ENCODE peak calls at places on chromosome 17, in nine cellular contexts. Q is MM.1S; X is uterus; K is mesendoderm; U is bronchial epithelial cell; O is neuronal stem cell; I is naive thymus-derived CD4-positive, alpha-beta T cell; W is pancreas; A is fibroblast of the aortic adventitia. D is an unnamed sample.

GRCh38 chr17:44011876-44012275 is 2.9 kb downstream of the TMEM101 start:
- DNase-seq in U (no peak), O (no peak), A (no peak), X (no peak), Q (no peak), W (no peak), K (no peak), I (no peak), D (no peak)

GRCh38 chr17:20986767-20987510 is 55.9 kb downstream of the USP22 start:
- DNase-seq in Q (no peak), X (no peak), U (no peak), W (no peak), A (no peak), I (no peak), K (no peak), O (no peak), D (no peak)

GRCh38 chr17:17379197-17379991 is 76.2 kb downstream of the NT5M start:
- DNase-seq in Q (no peak), U (no peak), K (no peak), I (no peak), W (peak), X (no peak), O (no peak), A (peak), D (no peak)

GRCh38 chr17:14318109-14318905 is 17.4 kb downstream of the HS3ST3B1 start:
- DNase-seq in O (no peak), W (no peak), U (no peak), X (no peak), K (no peak), A (no peak), I (no peak), Q (no peak), D (no peak)

GRCh38 chr17:77038860-77039555 is 101.8 kb upstream of the SEC14L1 start:
- DNase-seq in X (no peak), U (no peak), K (no peak), A (no peak), O (no peak), I (no peak), Q (no peak), W (no peak), D (no peak)

GRCh38 chr17:78360371-78361226 is 722 bp upstream of the SOCS3 start:
- DNase-seq in W (peak), X (peak), O (peak), K (peak), U (peak), I (peak), Q (peak), A (peak), D (peak)

GRCh38 chr17:71793550-71793949 is 327.3 kb upstream of the SOX9 start:
- DNase-seq in X (no peak), Q (no peak), W (no peak), O (no peak), U (no peak), K (no peak), I (no peak), A (no peak), D (no peak)

GRCh38 chr17:60923000-60923399 is 245.3 kb downstream of the BCAS3 start:
- DNase-seq in A (no peak), W (no peak), U (no peak), K (no peak), Q (no peak), X (no peak), I (no peak), O (no peak), D (no peak)

GRCh38 chr17:28347261-28347891 is 10.0 kb downstream of the POLDIP2 start:
- DNase-seq in A (peak), W (peak), U (peak), I (no peak), O (no peak), Q (no peak), X (no peak), K (peak), D (no peak)

GRCh38 chr17:43917348-43918025 is 10.2 kb upstream of the MPP2 start:
- DNase-seq in W (no peak), Q (peak), I (peak), X (peak), A (peak), O (no peak), K (peak), U (peak), D (peak)

GRCh38 chr17:68461589-68461988 is 4.3 kb upstream of the WIPI1 start:
- DNase-seq in W (no peak), I (peak), O (no peak), Q (peak), U (no peak), A (no peak), K (no peak), X (no peak), D (no peak)

GRCh38 chr17:75785770-75786538 is 1.3 kb downstream of the UNK start:
- DNase-seq in X (no peak), A (peak), K (no peak), Q (no peak), O (no peak), W (no peak), I (no peak), U (peak), D (no peak)

GRCh38 chr17:66713533-66714042 is 121.3 kb upstream of the CACNG5 start:
- DNase-seq in O (no peak), X (no peak), W (no peak), Q (no peak), A (no peak), I (no peak), K (no peak), U (no peak), D (no peak)

GRCh38 chr17:80233202-80233601 is 13.0 kb downstream of the SLC26A11 start:
- DNase-seq in X (no peak), K (no peak), Q (no peak), A (no peak), W (no peak), U (no peak), I (no peak), O (no peak), D (no peak)

GRCh38 chr17:44197980-44198720 is 1.5 kb downstream of the ATXN7L3 start:
- DNase-seq in W (no peak), A (peak), X (no peak), O (no peak), Q (peak), U (peak), I (peak), K (peak), D (no peak)

GRCh38 chr17:66310528-66311148 is 8.2 kb downstream of the PRKCA start:
- DNase-seq in Q (no peak), U (no peak), I (peak), K (peak), A (no peak), X (no peak), W (no peak), O (no peak), D (no peak)

GRCh38 chr17:37839196-37839978 is 84.8 kb upstream of the TBC1D3K start:
- DNase-seq in I (no peak), A (no peak), O (no peak), U (no peak), W (no peak), K (no peak), X (no peak), Q (no peak), D (no peak)

GRCh38 chr17:68450801-68451200 is 6.5 kb downstream of the WIPI1 start:
- DNase-seq in O (no peak), U (no peak), Q (no peak), I (no peak), W (no peak), X (no peak), A (no peak), K (no peak), D (no peak)

GRCh38 chr17:75632863-75633483 is at the start of gene SMIM5:
- DNase-seq in A (peak), W (peak), K (peak), X (peak), I (peak), Q (peak), U (peak), O (peak), D (peak)

GRCh38 chr17:14302421-14303099 is 1.7 kb downstream of the HS3ST3B1 start:
- DNase-seq in Q (peak), O (peak), W (peak), X (peak), U (peak), I (peak), K (peak), A (peak), D (peak)

GRCh38 chr17:28394717-28395116 is 11.3 kb downstream of the SLC46A1 start:
- DNase-seq in I (no peak), O (no peak), Q (no peak), K (peak), U (peak), X (no peak), A (peak), W (no peak), D (no peak)

GRCh38 chr17:40321502-40322416 is 12.8 kb downstream of the RARA start:
- DNase-seq in K (no peak), I (no peak), A (no peak), W (no peak), O (no peak), Q (peak), U (no peak), X (peak), D (peak)

GRCh38 chr17:10798332-10798749 is 5.6 kb downstream of the TMEM238L start:
- DNase-seq in I (no peak), Q (no peak), A (no peak), X (no peak), U (no peak), W (peak), O (no peak), K (no peak), D (peak)

GRCh38 chr17:41665566-41666335 is 22.9 kb upstream of the EIF1 start:
- DNase-seq in A (peak), I (peak), O (peak), Q (peak), X (peak), K (peak), U (peak), W (peak), D (peak)

GRCh38 chr17:79412110-79412509 is 198.7 kb downstream of the RBFOX3 start:
- DNase-seq in X (no peak), W (no peak), A (no peak), Q (no peak), O (no peak), I (no peak), K (no peak), U (no peak), D (no peak)

GRCh38 chr17:36608794-36609497 is 7.6 kb downstream of the MRM1 start:
- DNase-seq in I (no peak), O (no peak), W (peak), A (peak), K (peak), X (peak), Q (peak), U (peak), D (peak)

GRCh38 chr17:8187517-8188407 is 2.2 kb downstream of the BORCS6 start:
- DNase-seq in W (peak), K (peak), Q (peak), O (peak), U (peak), X (peak), A (peak), I (peak), D (peak)

GRCh38 chr17:76513306-76513692 is 12.1 kb upstream of the RHBDF2 start:
- DNase-seq in X (no peak), I (no peak), K (no peak), A (no peak), W (no peak), Q (no peak), O (no peak), U (no peak), D (no peak)

GRCh38 chr17:27807567-27808470 is 7.5 kb upstream of the NOS2 start:
- DNase-seq in K (no peak), A (no peak), X (no peak), I (peak), O (no peak), W (peak), Q (peak), U (no peak), D (peak)

GRCh38 chr17:78853926-78854394 is 13.3 kb upstream of the USP36 start:
- DNase-seq in U (no peak), X (no peak), I (no peak), Q (no peak), K (no peak), A (no peak), W (no peak), O (no peak), D (no peak)

GRCh38 chr17:34579017-34579946 is at the start of gene TMEM132E:
- DNase-seq in A (peak), W (peak), X (peak), O (peak), U (no peak), Q (no peak), I (peak), K (peak), D (peak)

GRCh38 chr17:50186661-50187402 is 14.6 kb downstream of the COL1A1 start:
- DNase-seq in Q (no peak), X (no peak), W (no peak), O (no peak), A (peak), K (no peak), I (no peak), U (no peak), D (no peak)

GRCh38 chr17:72423286-72423589 is 302.4 kb downstream of the SOX9 start:
- DNase-seq in K (peak), X (no peak), A (no peak), Q (no peak), I (no peak), W (no peak), U (no peak), O (no peak), D (no peak)

GRCh38 chr17:80872999-80873951 is 118.4 kb upstream of the CHMP6 start:
- DNase-seq in O (peak), Q (no peak), X (no peak), K (peak), I (no peak), W (no peak), A (no peak), U (no peak), D (no peak)

GRCh38 chr17:42097691-42098661 is at the start of gene ZNF385C:
- DNase-seq in I (peak), O (no peak), K (no peak), U (no peak), Q (no peak), A (no peak), W (no peak), X (no peak), D (peak)

GRCh38 chr17:66260688-66261087 is 31.5 kb upstream of the APOH start:
- DNase-seq in W (no peak), O (no peak), K (no peak), Q (no peak), U (no peak), I (no peak), X (no peak), A (no peak), D (no peak)

GRCh38 chr17:41959336-41960095 is 7.1 kb upstream of the CNP start:
- DNase-seq in Q (peak), K (peak), U (peak), O (peak), W (peak), I (no peak), X (no peak), A (peak), D (peak)

GRCh38 chr17:1226308-1226707 is 43.9 kb upstream of the BHLHA9 start:
- DNase-seq in O (no peak), Q (no peak), A (no peak), W (no peak), K (no peak), U (no peak), X (no peak), I (no peak), D (no peak)

GRCh38 chr17:1227917-1228751 is 42.1 kb upstream of the BHLHA9 start:
- DNase-seq in O (no peak), I (no peak), Q (no peak), K (peak), W (no peak), A (no peak), X (no peak), U (no peak), D (no peak)

GRCh38 chr17:1228752-1229353 is 41.4 kb upstream of the BHLHA9 start:
- DNase-seq in Q (no peak), O (no peak), W (no peak), X (no peak), I (peak), A (no peak), U (no peak), K (no peak), D (no peak)

GRCh38 chr17:1229354-1229890 is 40.8 kb upstream of the BHLHA9 start:
- DNase-seq in O (no peak), A (no peak), I (peak), U (no peak), X (peak), Q (no peak), K (no peak), W (no peak), D (peak)

GRCh38 chr17:1227365-1227764 is 42.9 kb upstream of the BHLHA9 start:
- DNase-seq in K (no peak), X (no peak), O (no peak), W (no peak), I (no peak), A (no peak), Q (no peak), U (no peak), D (no peak)
- H3K4me3 ChIP-seq in K (no peak), X (no peak), O (no peak), W (no peak), I (no peak), A (no peak), Q (no peak), U (no peak), D (no peak)

GRCh38 chr17:4609761-4610160 is 25.4 kb downstream of the SMTNL2 start:
- DNase-seq in A (no peak), K (no peak), O (no peak), W (no peak), X (no peak), I (no peak), Q (no peak), U (no peak), D (no peak)

GRCh38 chr17:4605826-4606225 is 21.5 kb downstream of the SMTNL2 start:
- DNase-seq in Q (peak), K (no peak), O (no peak), I (no peak), X (peak), A (no peak), W (no peak), U (no peak), D (no peak)

GRCh38 chr17:4610162-4610561 is 25.8 kb downstream of the SMTNL2 start:
- DNase-seq in A (no peak), Q (no peak), X (no peak), K (no peak), O (no peak), U (no peak), W (no peak), I (no peak), D (no peak)

GRCh38 chr17:4607261-4607731 is 23.0 kb downstream of the SMTNL2 start:
- DNase-seq in U (no peak), X (no peak), K (no peak), W (no peak), I (no peak), Q (no peak), O (no peak), A (no peak), D (no peak)

DNA sequence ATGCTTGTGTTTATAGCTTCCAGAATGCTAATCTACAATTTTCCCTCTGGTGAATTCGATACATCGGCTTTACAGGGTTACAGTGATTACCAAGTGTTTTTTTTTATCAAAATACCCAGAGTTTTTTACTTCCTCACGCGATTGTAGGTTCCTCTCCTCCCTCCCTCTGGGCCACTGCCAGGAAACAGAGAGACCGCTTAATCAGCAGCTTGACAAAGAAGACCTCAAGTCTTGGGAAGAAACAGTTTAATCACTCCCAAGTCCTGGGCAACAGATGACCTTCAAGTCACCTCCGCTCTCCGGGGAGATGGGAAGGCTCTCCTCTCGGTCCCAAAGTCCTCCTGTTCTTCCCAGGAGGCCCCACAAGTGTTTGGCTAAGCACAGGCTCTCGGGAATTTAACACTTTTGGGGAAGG is 23.5 kb downstream of the SMTNL2 start:
- DNase-seq in Q (no peak), O (no peak), X (peak), K (no peak), W (peak), I (no peak), U (no peak), A (peak), D (peak)
- H3K4me3 ChIP-seq in Q (no peak), O (no peak), X (no peak), K (no peak), W (no peak), I (no peak), U (no peak), A (no peak), D (no peak)

DNA sequence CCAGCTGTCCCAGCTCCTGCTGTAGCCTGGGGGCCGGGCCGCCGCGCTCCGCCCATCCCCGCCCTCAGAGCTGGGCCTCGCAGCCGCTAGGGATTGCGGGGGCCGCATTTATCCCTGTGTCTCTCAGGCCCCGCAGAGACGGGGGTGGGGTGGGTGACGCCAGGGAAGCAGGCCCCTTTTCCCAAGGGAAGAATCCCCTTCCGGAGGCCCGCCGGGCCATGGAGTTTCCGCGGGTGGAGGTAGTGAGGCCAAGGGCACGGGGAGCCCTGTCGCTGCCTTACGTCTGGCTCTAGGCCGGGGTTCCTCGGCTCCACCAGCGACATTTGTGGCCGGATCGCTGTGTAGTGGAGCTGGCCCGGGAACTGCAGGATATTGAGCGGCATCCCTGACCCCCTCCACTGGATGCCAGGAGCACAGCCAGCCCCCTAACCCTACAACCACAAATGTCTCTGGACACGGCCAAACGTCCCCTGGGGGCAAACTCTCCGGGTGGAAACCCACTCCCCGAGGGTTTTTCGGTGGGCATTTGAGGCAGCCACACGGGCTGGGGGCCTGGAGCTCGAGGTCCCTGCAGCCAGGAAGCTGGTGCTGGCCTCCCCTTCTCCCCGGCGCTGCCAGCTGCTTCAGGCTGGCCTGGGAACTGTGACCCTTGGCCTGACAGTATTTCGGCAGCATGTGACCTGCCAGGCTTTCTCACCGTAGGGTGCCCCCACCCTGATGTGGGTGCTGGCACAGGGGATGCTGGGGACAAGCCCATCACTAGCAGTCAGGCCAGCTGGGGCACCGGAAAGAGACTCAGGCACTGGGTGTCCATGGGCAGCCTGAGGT is 12.0 kb upstream of the CD300A start:
- DNase-seq in K (peak), W (no peak), O (peak), I (peak), A (peak), X (peak), Q (no peak), U (peak), D (peak)
- H3K4me3 ChIP-seq in K (no peak), W (no peak), O (peak), I (peak), A (peak), X (peak), Q (peak), U (peak), D (peak)

GRCh38 chr17:29956225-29956624 is 14.8 kb downstream of the EFCAB5 start:
- DNase-seq in O (no peak), U (no peak), I (no peak), K (no peak), A (no peak), X (no peak), W (no peak), Q (no peak), D (no peak)

GRCh38 chr17:29949708-29950107 is 8.3 kb downstream of the EFCAB5 start:
- DNase-seq in K (no peak), X (no peak), W (no peak), Q (no peak), A (no peak), O (no peak), U (no peak), I (no peak), D (no peak)

GRCh38 chr17:29959658-29960337 is 18.4 kb downstream of the EFCAB5 start:
- DNase-seq in A (peak), X (no peak), W (no peak), O (no peak), I (no peak), U (no peak), Q (no peak), K (no peak), D (no peak)

GRCh38 chr17:29958947-29959657 is 17.7 kb downstream of the EFCAB5 start:
- DNase-seq in K (peak), I (no peak), U (peak), Q (no peak), O (no peak), X (no peak), A (peak), W (no peak), D (no peak)

DNA sequence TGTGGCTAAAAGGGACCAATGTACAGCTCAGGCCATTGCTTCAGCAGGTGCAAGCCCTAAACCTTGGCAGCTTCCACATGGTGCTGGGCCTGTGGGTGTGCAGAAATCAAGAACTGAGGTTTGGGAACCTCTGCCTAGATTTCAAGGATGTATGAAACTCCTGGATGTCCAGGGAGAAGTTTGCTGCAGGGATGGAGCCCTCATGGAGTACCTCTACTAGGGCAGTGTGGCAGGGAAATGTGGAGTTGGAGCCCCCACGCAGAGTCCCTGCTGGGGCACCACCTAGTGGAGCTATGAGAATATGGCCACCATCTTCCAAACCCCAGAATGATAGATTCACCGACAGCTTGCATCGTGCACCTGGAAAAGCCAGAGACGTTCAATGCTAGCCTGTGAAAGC is 13.0 kb downstream of the EFCAB5 start:
- DNase-seq in I (no peak), O (no peak), X (no peak), Q (no peak), A (no peak), U (no peak), K (peak), W (no peak), D (no peak)
- H3K4me3 ChIP-seq in I (no peak), O (no peak), X (no peak), Q (no peak), A (no peak), U (no peak), K (no peak), W (no peak), D (no peak)

D was measured in thyroid gland.